ENCODE peak calls at places on chromosomes 13 and 19, in six cellular contexts. N, Y, C, A, L and W are unnamed samples.
A peak's percentile ranks its signal among the peaks of the same experiment; 100 is the strongest.

GRCh38 chr13:67390462-67391093 is 160.4 kb upstream of the PCDH9 start:
- DNase-seq in N (no peak), Y (no peak), C (no peak), A (no peak), L (no peak), W (no peak)

GRCh38 chr19:16588089-16588823 is 16.0 kb upstream of the SLC35E1 start:
- DNase-seq in N (no peak), Y (peak; percentile 57), C (no peak), A (no peak), L (peak; percentile 70), W (no peak)

GRCh38 chr19:45104658-45105384 is 11.8 kb downstream of the PPP1R37 start:
- DNase-seq in N (no peak), Y (no peak), C (no peak), A (no peak), L (no peak), W (peak; percentile 19)

GRCh38 chr13:68846663-68847062 is 1261.0 kb upstream of the ATXN8OS start:
- DNase-seq in N (no peak), Y (no peak), C (no peak), A (no peak), L (no peak), W (no peak)

GRCh38 chr13:93709511-93710244 is 483.1 kb downstream of the GPC6 start:
- DNase-seq in N (no peak), Y (no peak), C (no peak), A (no peak), L (no peak), W (no peak)

GRCh38 chr13:53075356-53076041 is 46.9 kb downstream of the OLFM4 start:
- DNase-seq in N (no peak), Y (no peak), C (no peak), A (no peak), L (no peak), W (no peak)

GRCh38 chr13:76991432-76991795 is 467 bp upstream of the CLN5 start:
- DNase-seq in N (peak; percentile 44), Y (peak; percentile 81), C (peak; percentile 44), A (no peak), L (peak; percentile 89), W (no peak)

GRCh38 chr13:35472308-35473008 is 4.0 kb downstream of the MAB21L1 start:
- DNase-seq in N (no peak), Y (no peak), C (no peak), A (no peak), L (no peak), W (no peak)

GRCh38 chr13:74675185-74675584 is 541.0 kb upstream of the KLF12 start:
- DNase-seq in N (no peak), Y (no peak), C (no peak), A (no peak), L (no peak), W (no peak)

GRCh38 chr19:53333071-53333465 is 481 bp upstream of the ZNF845 start:
- DNase-seq in N (no peak), Y (peak; percentile 38), C (peak; percentile 70), A (no peak), L (peak; percentile 31), W (peak; percentile 14)

GRCh38 chr13:30376426-30377311 is 45.6 kb upstream of the UBE2L5 start:
- DNase-seq in N (peak; percentile 16), Y (peak; percentile 65), C (no peak), A (no peak), L (peak; percentile 86), W (no peak)

GRCh38 chr19:56120371-56121179 is 520 bp downstream of the ZNF787 start:
- DNase-seq in N (peak; percentile 39), Y (peak; percentile 82), C (peak; percentile 91), A (peak; percentile 65), L (peak; percentile 81), W (no peak)

GRCh38 chr13:56953965-56954364 is 186.8 kb upstream of the PRR20A start:
- DNase-seq in N (no peak), Y (no peak), C (no peak), A (no peak), L (no peak), W (no peak)

GRCh38 chr13:49240017-49240416 is 7.7 kb upstream of the CDADC1 start:
- DNase-seq in N (no peak), Y (peak; percentile 41), C (no peak), A (no peak), L (peak; percentile 52), W (no peak)

GRCh38 chr19:7729211-7729610 is 2.7 kb downstream of the CLEC4G start:
- DNase-seq in N (no peak), Y (no peak), C (no peak), A (no peak), L (no peak), W (no peak)

GRCh38 chr13:66329988-66330429 is 900.1 kb downstream of the PCDH9 start:
- DNase-seq in N (no peak), Y (no peak), C (no peak), A (no peak), L (no peak), W (no peak)

GRCh38 chr19:55114566-55115145 is 2.8 kb downstream of the PPP1R12C start:
- DNase-seq in N (no peak), Y (no peak), C (no peak), A (no peak), L (no peak), W (no peak)

GRCh38 chr19:3838661-3839060 is 30.2 kb downstream of the ZFR2 start:
- DNase-seq in N (no peak), Y (no peak), C (no peak), A (no peak), L (no peak), W (no peak)

GRCh38 chr13:82655518-82655855 is 1226.8 kb downstream of the SLITRK1 start:
- DNase-seq in N (no peak), Y (no peak), C (no peak), A (no peak), L (no peak), W (no peak)

GRCh38 chr13:110336681-110337080 is 29.6 kb downstream of the COL4A2 start:
- DNase-seq in N (no peak), Y (no peak), C (no peak), A (no peak), L (no peak), W (no peak)

GRCh38 chr13:42990147-42990990 is 1.7 kb downstream of the EPSTI1 start:
- DNase-seq in N (no peak), Y (no peak), C (no peak), A (no peak), L (no peak), W (no peak)

GRCh38 chr13:37446503-37446902 is 152.1 kb downstream of the POSTN start:
- DNase-seq in N (no peak), Y (no peak), C (no peak), A (peak; percentile 31), L (no peak), W (no peak)

GRCh38 chr13:80655778-80656518 is 315.0 kb upstream of the SPRY2 start:
- DNase-seq in N (no peak), Y (no peak), C (no peak), A (no peak), L (no peak), W (no peak)

GRCh38 chr13:20487927-20488326 is 37.7 kb downstream of the CRYL1 start:
- DNase-seq in N (no peak), Y (no peak), C (no peak), A (no peak), L (no peak), W (no peak)

GRCh38 chr13:112943309-112944125 is 25.5 kb upstream of the MCF2L start:
- DNase-seq in N (no peak), Y (peak; percentile 33), C (peak; percentile 77), A (no peak), L (peak; percentile 25), W (no peak)